ENCODE peak calls at places on chromosomes 2 and 18, in nine cellular contexts. C, T, X, N, G, Z, B, D and S are unnamed samples.

GRCh38 chr2:127097841-127098651 is 8.9 kb downstream of the BIN1 start:
- DNase-seq in C (no peak), T (no peak), X (no peak), N (no peak), G (no peak), Z (no peak), B (no peak), D (no peak), S (peak)

GRCh38 chr18:62450546-62451395 is 72.1 kb upstream of the ZCCHC2 start:
- DNase-seq in C (peak), T (peak), X (peak), N (no peak), G (peak), Z (peak), B (peak), D (peak), S (no peak)

GRCh38 chr18:47250415-47251046 is 929 bp downstream of the SKOR2 start:
- DNase-seq in C (no peak), T (no peak), X (no peak), N (no peak), G (no peak), Z (no peak), B (no peak), D (no peak), S (no peak)

GRCh38 chr2:138632066-138632465 is 130.5 kb downstream of the SPOPL start:
- DNase-seq in C (no peak), T (no peak), X (no peak), N (no peak), G (peak), Z (peak), B (peak), D (no peak), S (no peak)

GRCh38 chr2:210617732-210618330 is 61.4 kb downstream of the CPS1 start:
- DNase-seq in C (peak), T (peak), X (peak), N (no peak), G (peak), Z (peak), B (peak), D (no peak), S (no peak)

GRCh38 chr2:224562831-224563230 is 22.3 kb downstream of the CUL3 start:
- DNase-seq in C (no peak), T (no peak), X (no peak), N (no peak), G (no peak), Z (no peak), B (no peak), D (no peak), S (no peak)

GRCh38 chr2:164910091-164910899 is 45.0 kb downstream of the SLC38A11 start:
- DNase-seq in C (no peak), T (peak), X (no peak), N (peak), G (no peak), Z (no peak), B (peak), D (no peak), S (no peak)

GRCh38 chr2:11499081-11499743 is 33.3 kb upstream of the E2F6 start:
- DNase-seq in C (no peak), T (peak), X (no peak), N (no peak), G (no peak), Z (no peak), B (no peak), D (no peak), S (no peak)

GRCh38 chr18:61764381-61764780 is 128.4 kb downstream of the RNF152 start:
- DNase-seq in C (no peak), T (no peak), X (no peak), N (no peak), G (peak), Z (no peak), B (no peak), D (no peak), S (no peak)

GRCh38 chr2:77513191-77513590 is 9.0 kb downstream of the LRRTM4 start:
- DNase-seq in C (no peak), T (no peak), X (no peak), N (no peak), G (no peak), Z (no peak), B (no peak), D (no peak), S (no peak)

GRCh38 chr2:70651014-70651413 is 97.4 kb upstream of the TGFA start:
- DNase-seq in C (no peak), T (no peak), X (no peak), N (no peak), G (no peak), Z (no peak), B (no peak), D (no peak), S (no peak)
- TF ChIP-seq CTCF in C (no peak), T (no peak), X (no peak), N (no peak), G (no peak), Z (no peak), B (no peak), D (no peak), S (no peak)

GRCh38 chr2:38434595-38434994 is 57.5 kb upstream of the ATL2 start:
- DNase-seq in C (no peak), T (no peak), X (no peak), N (no peak), G (no peak), Z (no peak), B (no peak), D (no peak), S (no peak)

GRCh38 chr2:38433607-38433975 is 56.5 kb upstream of the ATL2 start:
- DNase-seq in C (no peak), T (no peak), X (no peak), N (no peak), G (no peak), Z (no peak), B (no peak), D (no peak), S (no peak)

GRCh38 chr2:38438133-38438532 is 61.1 kb upstream of the ATL2 start:
- DNase-seq in C (no peak), T (no peak), X (no peak), N (no peak), G (no peak), Z (no peak), B (no peak), D (no peak), S (no peak)

GRCh38 chr2:38436227-38436664 is 59.2 kb upstream of the ATL2 start:
- DNase-seq in C (no peak), T (no peak), X (no peak), N (no peak), G (no peak), Z (no peak), B (no peak), D (no peak), S (no peak)

DNA sequence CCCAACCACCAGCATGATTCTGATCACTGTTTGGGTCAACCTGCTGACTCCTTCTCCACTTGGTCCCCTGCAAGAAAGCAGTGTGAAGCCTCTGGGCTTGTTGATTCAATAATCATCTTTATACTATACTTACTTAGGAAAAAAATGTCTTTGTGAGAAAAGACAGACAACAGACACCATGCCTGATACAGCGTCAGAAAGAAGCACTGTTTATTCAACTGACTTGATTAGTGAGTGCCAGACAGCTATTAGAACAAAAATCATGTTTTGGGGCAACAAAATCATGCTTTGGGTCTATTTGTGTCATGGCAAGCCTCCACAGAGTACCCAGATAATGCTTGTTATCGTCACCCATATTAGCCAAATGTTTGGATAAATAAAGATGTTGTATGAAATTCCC is 58.7 kb upstream of the ATL2 start:
- DNase-seq in C (no peak), T (no peak), X (no peak), N (no peak), G (no peak), Z (no peak), B (no peak), D (no peak), S (no peak)
- TF ChIP-seq CTCF in C (no peak), T (no peak), X (no peak), N (no peak), G (no peak), Z (no peak), B (no peak), D (no peak), S (no peak)

DNA sequence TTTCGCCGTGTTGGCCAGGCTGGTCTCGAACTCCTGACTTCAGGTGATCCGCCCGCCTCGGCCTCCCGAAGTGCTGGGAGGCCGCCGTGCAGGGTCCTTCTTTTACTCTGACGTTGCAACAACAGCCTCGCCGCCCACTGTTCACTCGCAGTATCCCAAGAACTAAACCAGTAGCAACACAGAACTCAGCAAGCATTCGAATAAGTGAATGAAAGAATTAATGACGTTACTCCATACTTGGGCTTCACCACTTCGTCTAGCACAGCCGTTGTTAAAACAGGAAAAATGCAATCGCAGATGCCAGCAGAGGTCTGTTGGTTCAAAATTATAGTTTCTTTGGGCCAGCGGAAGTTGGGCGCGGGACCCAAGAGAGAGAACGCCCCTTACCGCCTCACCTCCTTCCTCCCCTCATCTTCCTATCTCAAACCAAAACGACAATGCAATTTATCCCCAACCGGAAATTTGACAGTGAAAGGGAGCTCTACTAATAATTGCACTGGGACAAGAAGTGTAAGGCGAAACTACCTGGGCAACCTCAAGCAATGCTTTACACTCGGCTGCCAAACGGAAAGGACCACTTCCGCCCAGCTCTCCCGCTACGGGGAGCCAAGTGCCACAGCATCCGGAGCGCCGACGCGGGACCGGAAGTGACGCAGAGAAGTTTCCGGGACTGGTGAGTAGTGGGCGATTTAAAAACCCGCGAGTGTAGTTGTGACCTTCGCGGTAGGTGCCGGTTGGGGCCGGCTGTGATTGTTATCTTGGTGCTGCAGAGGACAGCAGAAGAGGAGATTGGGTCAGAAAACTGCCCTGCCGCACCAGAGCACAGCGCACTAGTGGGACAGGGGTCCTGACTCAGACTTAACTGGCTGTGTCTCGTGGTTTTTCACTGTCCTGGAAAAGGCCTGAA is at the start of the genes NIF3L1 and PPIL3:
- DNase-seq in C (peak), T (peak), X (peak), N (peak), G (peak), Z (peak), B (peak), D (peak), S (peak)
- TF ChIP-seq CTCF in C (no peak), T (no peak), X (no peak), N (no peak), G (no peak), Z (no peak), B (no peak), D (no peak), S (peak)

DNA sequence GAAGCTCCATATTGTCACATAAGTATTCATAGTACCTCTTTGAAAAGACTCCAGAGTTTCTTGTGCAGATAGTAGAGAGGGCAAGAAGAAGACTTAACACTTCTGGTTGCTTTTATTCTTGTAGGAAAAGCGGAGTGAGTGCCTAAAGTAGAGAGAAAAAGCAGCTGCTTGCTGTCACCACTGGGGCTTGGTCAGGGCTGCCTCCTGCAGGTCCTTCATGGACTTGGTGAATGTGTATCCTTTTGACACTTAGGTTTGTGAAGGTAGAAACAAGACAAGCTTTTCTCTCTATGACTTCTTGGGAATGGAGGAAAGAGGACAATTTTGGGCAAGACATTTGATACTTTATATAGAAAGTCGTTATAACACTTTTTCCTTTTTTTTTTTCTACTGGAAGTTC is 312.8 kb upstream of the FANCL start:
- DNase-seq in C (no peak), T (peak), X (no peak), N (no peak), G (peak), Z (no peak), B (no peak), D (no peak), S (no peak)
- TF ChIP-seq CTCF in C (no peak), T (peak), X (peak), N (no peak), G (no peak), Z (peak), B (peak), D (peak), S (peak)

GRCh38 chr2:205372141-205372540 is 310.2 kb upstream of the NRP2 start:
- DNase-seq in C (no peak), T (peak), X (no peak), N (peak), G (peak), Z (peak), B (peak), D (no peak), S (no peak)
- TF ChIP-seq CTCF in C (no peak), T (no peak), X (no peak), N (no peak), G (no peak), Z (no peak), B (peak), D (no peak), S (no peak)